ENCODE peak calls at places on chromosomes 16 and 17, in nine cellular contexts. X, C, V, A, I, T, U, Y and B are unnamed samples.
A peak's percentile ranks its signal among the peaks of the same experiment; 100 is the strongest.

GRCh38 chr16:71484006-71484893 is 4.9 kb downstream of the ZNF19 start:
- DNase-seq in I (peak; percentile 91), V (peak; percentile 78), C (peak; percentile 64), A (peak; percentile 89), X (peak; percentile 73), Y (peak; percentile 92), T (peak; percentile 56), U (peak; percentile 92), B (peak; percentile 92)

GRCh38 chr16:12318661-12319463 is 342.3 kb downstream of the SNX29 start:
- DNase-seq in V (no peak), I (no peak), Y (no peak), C (no peak), T (no peak), X (no peak), A (no peak), U (no peak), B (no peak)

GRCh38 chr16:57000271-57001025 is 11.1 kb downstream of the NLRC5 start:
- DNase-seq in T (peak; percentile 25), Y (no peak), C (peak; percentile 47), U (peak; percentile 73), V (no peak), A (peak; percentile 86), I (no peak), X (no peak), B (no peak)

GRCh38 chr16:51638338-51639135 is 487.5 kb upstream of the SALL1 start:
- DNase-seq in T (no peak), V (no peak), X (no peak), A (no peak), I (no peak), Y (no peak), U (no peak), C (no peak), B (no peak)

GRCh38 chr16:23081675-23082119 is 67.6 kb downstream of the USP31 start:
- DNase-seq in T (no peak), A (no peak), I (no peak), V (no peak), U (no peak), C (no peak), Y (no peak), X (no peak), B (no peak)

GRCh38 chr16:9092963-9093477 is 1.6 kb downstream of the HAPSTR1 start:
- DNase-seq in U (peak; percentile 76), T (no peak), V (peak; percentile 9), I (peak; percentile 50), C (peak; percentile 15), A (peak; percentile 48), Y (peak; percentile 67), X (peak; percentile 33), B (no peak)

GRCh38 chr16:12703935-12704334 is 99.8 kb downstream of the CPPED1 start:
- DNase-seq in C (no peak), A (no peak), U (no peak), T (no peak), X (no peak), I (no peak), Y (no peak), V (no peak), B (no peak)

GRCh38 chr17:7858487-7858832 is 657 bp downstream of the CYB5D1 start:
- DNase-seq in Y (no peak), C (peak; percentile 38), T (no peak), A (peak; percentile 61), X (no peak), V (no peak), U (peak; percentile 79), I (peak; percentile 63), B (no peak)

GRCh38 chr17:2309338-2310143 is 5.8 kb downstream of the SRR start:
- DNase-seq in T (no peak), C (no peak), A (no peak), X (no peak), Y (no peak), U (no peak), I (no peak), V (no peak), B (no peak)

GRCh38 chr16:24178496-24178895 is 77.6 kb upstream of the CACNG3 start:
- DNase-seq in V (no peak), U (no peak), A (peak; percentile 23), C (no peak), T (no peak), I (peak; percentile 5), X (no peak), Y (peak; percentile 7), B (no peak)